ENCODE peak calls at places on chromosome 1, in four cellular contexts. S, L, A and B are unnamed samples.
A peak's percentile ranks its signal among the peaks of the same experiment; 100 is the strongest.

GRCh38 chr1:162696286-162696862 is 64.1 kb downstream of the DDR2 start:
- DNase-seq in S (no peak), L (no peak), A (no peak), B (no peak)

GRCh38 chr1:200351826-200352549 is 57.8 kb downstream of the ZNF281 start:
- DNase-seq in S (peak; percentile 48), L (no peak), A (no peak), B (no peak)

GRCh38 chr1:39952359-39953110 is 2.4 kb upstream of the MFSD2A start:
- DNase-seq in S (no peak), L (no peak), A (no peak), B (no peak)

GRCh38 chr1:76203132-76203531 is 128.6 kb downstream of the ST6GALNAC3 start:
- DNase-seq in S (no peak), L (no peak), A (no peak), B (no peak)

GRCh38 chr1:8371372-8371991 is 53.6 kb downstream of the SLC45A1 start:
- DNase-seq in S (no peak), L (no peak), A (no peak), B (no peak)

GRCh38 chr1:171460018-171460585 is 25.2 kb upstream of the PRRC2C start:
- DNase-seq in S (no peak), L (no peak), A (no peak), B (no peak)

GRCh38 chr1:67041836-67042503 is 12.0 kb downstream of the SLC35D1 start:
- DNase-seq in S (no peak), L (no peak), A (no peak), B (no peak)

GRCh38 chr1:235741294-235741693 is 91.7 kb upstream of the GNG4 start:
- DNase-seq in S (no peak), L (no peak), A (no peak), B (no peak)

GRCh38 chr1:179137623-179138235 is 55.9 kb downstream of the TOR3A start:
- DNase-seq in S (no peak), L (no peak), A (no peak), B (no peak)

GRCh38 chr1:8629241-8630091 is 188.0 kb downstream of the RERE start:
- DNase-seq in S (peak; percentile 70), L (no peak), A (peak; percentile 91), B (peak; percentile 20)

GRCh38 chr1:228073870-228074545 is 8.5 kb upstream of the ARF1 start:
- DNase-seq in S (no peak), L (peak; percentile 63), A (no peak), B (no peak)
- TF ChIP-seq SPI1 in S (no peak), L (no peak), A (no peak), B (no peak)

GRCh38 chr1:30335997-30336390 is 387.4 kb downstream of the MATN1 start:
- DNase-seq in S (no peak), L (no peak), A (no peak), B (no peak)
- TF ChIP-seq SPI1 in S (no peak), L (no peak), A (no peak), B (no peak)

DNA sequence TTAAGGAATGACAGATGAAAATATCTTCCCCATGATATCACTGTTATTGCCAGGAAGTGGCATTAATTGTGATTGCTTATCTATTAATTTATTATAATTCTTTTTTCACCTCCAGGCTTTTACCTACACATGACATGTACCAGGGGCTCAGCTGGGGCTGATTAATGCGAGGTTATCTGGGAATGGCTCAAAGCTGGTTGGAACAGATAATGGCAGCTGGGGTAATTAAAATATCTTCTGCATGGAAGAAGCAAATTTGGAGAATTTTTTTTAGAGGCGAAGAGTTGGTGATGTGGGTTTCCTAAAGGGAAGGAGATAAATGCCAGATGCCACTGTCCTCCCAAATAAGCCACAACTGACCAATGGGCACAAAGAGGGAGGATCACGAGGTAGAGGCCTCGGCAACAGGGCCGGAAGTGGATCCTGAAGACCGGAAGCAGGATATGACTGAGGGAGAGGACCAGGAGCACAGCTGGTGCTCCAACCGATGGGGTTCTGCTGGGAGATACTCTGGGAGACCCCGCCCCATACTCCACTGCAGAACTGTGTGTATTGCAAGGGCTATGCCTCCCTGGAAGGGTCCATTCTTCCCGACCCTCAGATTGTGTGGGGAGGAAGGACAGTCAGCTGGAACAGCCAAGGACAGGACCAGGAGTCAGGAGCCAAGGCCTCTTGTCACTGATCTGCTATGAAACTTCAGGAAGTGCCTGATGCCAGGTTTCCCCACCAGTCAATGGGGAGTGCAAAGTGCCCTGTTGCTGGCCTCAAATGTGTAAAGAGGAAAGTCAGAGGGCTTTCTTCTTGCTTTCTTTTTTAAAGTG is 169.0 kb downstream of the GRIK3 start:
- DNase-seq in S (no peak), L (peak; percentile 37), A (no peak), B (no peak)
- TF ChIP-seq SPI1 in S (no peak), L (no peak), A (no peak), B (no peak)

GRCh38 chr1:243474384-243474851 is 218.6 kb downstream of the SDCCAG8 start:
- DNase-seq in S (no peak), L (no peak), A (no peak), B (no peak)

GRCh38 chr1:243473281-243474210 is 217.7 kb downstream of the SDCCAG8 start:
- DNase-seq in S (no peak), L (no peak), A (no peak), B (no peak)

GRCh38 chr1:243471754-243472725 is 216.2 kb downstream of the SDCCAG8 start:
- DNase-seq in S (no peak), L (no peak), A (peak; percentile 26), B (no peak)

GRCh38 chr1:243471026-243471685 is 215.3 kb downstream of the SDCCAG8 start:
- DNase-seq in S (peak; percentile 76), L (no peak), A (no peak), B (no peak)

GRCh38 chr1:243470492-243470891 is 214.7 kb downstream of the SDCCAG8 start:
- DNase-seq in S (no peak), L (no peak), A (no peak), B (no peak)
- TF ChIP-seq SPI1 in S (no peak), L (no peak), A (no peak), B (no peak)

GRCh38 chr1:44361478-44361877 is 6.4 kb upstream of the ERI3 start:
- DNase-seq in S (no peak), L (peak; percentile 28), A (no peak), B (no peak)
- TF ChIP-seq SPI1 in S (no peak), L (no peak), A (no peak), B (no peak)

DNA sequence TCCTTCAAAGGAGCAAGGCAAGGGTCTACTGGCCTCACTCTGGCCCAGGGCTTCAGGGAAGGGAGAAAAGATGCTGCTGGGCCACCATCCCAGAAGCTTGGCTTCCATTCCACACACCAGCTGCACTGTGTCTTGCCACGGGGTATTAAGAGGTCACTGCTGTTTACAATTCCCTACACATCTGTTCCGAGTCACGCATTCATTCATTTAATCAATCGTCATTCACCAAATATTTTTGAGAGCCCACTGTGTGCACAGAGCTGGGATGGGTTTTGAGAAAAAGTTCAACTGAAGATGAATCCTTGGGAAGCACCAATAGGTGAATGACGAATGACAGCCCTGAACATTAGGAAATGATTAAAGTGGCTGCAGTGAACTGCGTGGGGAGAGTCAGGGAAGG is 101.7 kb downstream of the NAV1 start:
- DNase-seq in S (no peak), L (no peak), A (no peak), B (no peak)
- TF ChIP-seq SPI1 in S (no peak), L (no peak), A (no peak), B (no peak)

GRCh38 chr1:154698320-154699096 is 90.5 kb upstream of the ADAR start:
- DNase-seq in S (no peak), L (no peak), A (no peak), B (no peak)

GRCh38 chr1:154697710-154698109 is 89.7 kb upstream of the ADAR start:
- DNase-seq in S (no peak), L (no peak), A (no peak), B (no peak)

GRCh38 chr1:154696460-154696859 is 88.5 kb upstream of the ADAR start:
- DNase-seq in S (no peak), L (no peak), A (no peak), B (no peak)

GRCh38 chr1:154694995-154695394 is 87.0 kb upstream of the ADAR start:
- DNase-seq in S (no peak), L (no peak), A (no peak), B (no peak)

GRCh38 chr1:154696001-154696400 is 88.0 kb upstream of the ADAR start:
- DNase-seq in S (no peak), L (no peak), A (no peak), B (no peak)
- TF ChIP-seq SPI1 in S (no peak), L (no peak), A (no peak), B (no peak)

GRCh38 chr1:84997667-84998600 is 1.0 kb upstream of the MCOLN2 start:
- DNase-seq in S (no peak), L (no peak), A (no peak), B (no peak)
- TF ChIP-seq SPI1 in S (no peak), L (no peak), A (no peak), B (no peak)

DNA sequence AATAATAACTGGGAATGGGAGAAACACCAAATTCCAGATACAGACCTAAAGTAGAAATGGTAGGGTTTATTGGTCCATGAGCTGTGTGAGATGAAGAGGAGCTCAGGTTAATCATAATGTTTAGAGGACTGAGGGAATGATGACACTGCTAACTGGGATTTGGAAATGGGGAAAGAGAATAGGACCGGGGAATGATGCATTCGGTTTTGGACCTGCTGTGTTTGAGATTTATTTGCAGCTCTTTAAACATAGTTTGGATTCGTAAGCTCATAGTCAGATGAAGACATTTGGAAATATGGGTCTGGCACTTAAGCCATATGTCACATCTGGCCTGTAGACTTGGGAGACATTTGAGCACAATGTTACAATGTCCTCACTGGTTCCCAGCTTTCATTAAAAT is 127.9 kb upstream of the DUSP10 start:
- DNase-seq in S (no peak), L (no peak), A (no peak), B (no peak)
- TF ChIP-seq SPI1 in S (no peak), L (no peak), A (no peak), B (no peak)